ENCODE peak calls at places on chromosomes 11 and 22, in ten cellular contexts. V is germinal center; X is A172; C is cardiac muscle cell; S is stimulated activated CD8-positive, alpha-beta memory T cell treated with anti-CD3 and anti-CD28 coated beads, Interleukin-15, amount 100 ng/mL, for 24 hours; L is fibroblast of the conjunctiva; I is RWPE1; O is ACHN; U is activated CD4-positive, alpha-beta T cell treated with anti-CD3 and anti-CD28 coated beads, Interleukin-2, amount 10 ng/mL, durations not matched to agents 7 days and 5 days; M is activated T-cell treated with anti-CD3 and anti-CD28 coated beads for 48 hours. R is an unnamed sample.

GRCh38 chr11:109864161-109864661 is 229.0 kb upstream of the ZC3H12C start:
- DNase-seq in L (no peak), S (no peak), M (no peak), C (no peak), X (no peak), O (no peak), V (peak; percentile 6), U (no peak), I (no peak), R (peak; percentile 59)

GRCh38 chr22:35218079-35218478 is 39.2 kb upstream of the HMGXB4 start:
- DNase-seq in C (no peak), V (no peak), O (no peak), X (no peak), L (no peak), S (no peak), I (no peak), U (no peak), M (no peak), R (peak; percentile 16)

GRCh38 chr22:17213976-17214375 is 5.3 kb downstream of the ADA2 start:
- DNase-seq in C (peak; percentile 75), X (peak; percentile 4), V (no peak), L (no peak), U (peak; percentile 49), I (no peak), S (no peak), M (peak; percentile 35), O (peak; percentile 37), R (no peak)

GRCh38 chr22:44951510-44951816 is 58.3 kb downstream of the PHF21B start:
- DNase-seq in V (no peak), O (no peak), L (no peak), I (no peak), U (no peak), X (no peak), S (no peak), M (no peak), C (no peak), R (no peak)

GRCh38 chr11:71936825-71937224 is 8.0 kb downstream of the RNF121 start:
- DNase-seq in I (no peak), O (no peak), X (peak; percentile 89), M (no peak), U (no peak), L (no peak), C (peak; percentile 57), S (no peak), V (no peak), R (no peak)

GRCh38 chr11:8356731-8357504 is 93.2 kb upstream of the LMO1 start:
- DNase-seq in L (no peak), U (no peak), C (peak; percentile 53), M (no peak), I (no peak), O (no peak), S (no peak), V (no peak), X (no peak), R (no peak)

GRCh38 chr11:68842427-68843051 is 823 bp upstream of the CPT1A start:
- DNase-seq in C (no peak), X (no peak), I (no peak), L (no peak), V (no peak), U (no peak), M (no peak), O (no peak), S (no peak), R (no peak)

GRCh38 chr22:36253523-36254490 is 874 bp downstream of the APOL1 start:
- DNase-seq in S (no peak), X (no peak), I (no peak), M (no peak), C (peak; percentile 55), L (no peak), U (no peak), O (no peak), V (no peak), R (no peak)

GRCh38 chr22:50192825-50193204 is 7.1 kb downstream of the TRABD start:
- DNase-seq in S (no peak), O (no peak), U (peak; percentile 64), V (no peak), M (no peak), L (no peak), I (no peak), C (no peak), X (no peak), R (no peak)

GRCh38 chr11:102451693-102452460 is 688 bp downstream of the TMEM123 start:
- DNase-seq in M (peak; percentile 75), O (peak; percentile 77), V (peak; percentile 74), U (peak; percentile 85), L (no peak), C (peak; percentile 36), S (peak; percentile 48), X (peak; percentile 2), I (peak; percentile 36), R (peak; percentile 33)

GRCh38 chr11:121503056-121503455 is 50.3 kb upstream of the SORL1-AS1 start:
- DNase-seq in V (no peak), U (no peak), O (no peak), I (no peak), C (no peak), M (no peak), L (no peak), X (no peak), S (no peak), R (no peak)

GRCh38 chr22:50031189-50032091 is 18.9 kb upstream of the IL17REL start:
- DNase-seq in X (no peak), S (no peak), O (no peak), I (no peak), V (no peak), U (no peak), C (no peak), L (no peak), M (no peak), R (no peak)

GRCh38 chr11:115759622-115760527 is 255.7 kb upstream of the CADM1 start:
- DNase-seq in X (no peak), L (no peak), V (no peak), U (no peak), S (no peak), O (no peak), C (peak; percentile 16), I (no peak), M (no peak), R (no peak)

GRCh38 chr22:37229012-37229804 is 14.9 kb downstream of the RAC2 start:
- DNase-seq in S (no peak), X (peak; percentile 78), U (peak; percentile 51), I (peak; percentile 62), M (no peak), L (peak; percentile 73), V (no peak), O (peak; percentile 82), C (peak; percentile 92), R (peak; percentile 85)

GRCh38 chr11:46800177-46800576 is 45.9 kb downstream of the CKAP5 start:
- DNase-seq in L (no peak), V (no peak), M (no peak), I (no peak), X (no peak), O (no peak), U (no peak), C (no peak), S (no peak), R (no peak)

GRCh38 chr11:61776561-61777075 is 15.8 kb downstream of the TMEM258 start:
- DNase-seq in X (peak; percentile 44), C (peak; percentile 82), O (peak; percentile 63), V (peak; percentile 82), U (peak; percentile 75), M (peak; percentile 62), I (peak; percentile 74), L (peak; percentile 27), S (peak; percentile 30), R (peak; percentile 20)

GRCh38 chr11:10930224-10930960 is 72.5 kb upstream of the ZBED5 start:
- DNase-seq in S (no peak), C (no peak), U (no peak), L (no peak), I (peak; percentile 28), M (no peak), X (peak; percentile 21), O (no peak), V (no peak), R (no peak)

GRCh38 chr11:3834349-3835099 is 6.2 kb downstream of the RHOG start:
- DNase-seq in O (no peak), S (no peak), M (no peak), V (no peak), I (no peak), X (no peak), C (peak; percentile 57), L (no peak), U (no peak), R (no peak)

GRCh38 chr11:82682003-82682751 is 51.5 kb downstream of the FAM181B start:
- DNase-seq in V (peak; percentile 14), U (peak; percentile 48), O (peak; percentile 61), L (peak; percentile 56), I (peak; percentile 48), X (peak; percentile 69), C (peak; percentile 83), M (no peak), S (no peak), R (peak; percentile 44)